ENCODE peak calls at places on chromosomes 7 and 10, in six cellular contexts. One of them, this sample, is unnamed. For H3K9me3, the result is how much of the 10 kb centered on the place peaks cover.

GRCh38 chr10:32687546-32687945 is 241.6 kb downstream of the CCDC7 start:
- DNase-seq in PC-9: no peak
- DNase-seq in colonic mucosa: no peak
- DNase-seq in psoas muscle: no peak
- DNase-seq in stomach: no peak
- DNase-seq in neuronal stem cell: no peak
- DNase-seq in this sample: no peak

GRCh38 chr7:30750574-30751256 is 1.2 kb upstream of the INMT start:
- DNase-seq in PC-9: no peak
- DNase-seq in colonic mucosa: peak
- DNase-seq in psoas muscle: peak
- DNase-seq in stomach: no peak
- DNase-seq in neuronal stem cell: no peak
- DNase-seq in this sample: no peak

GRCh38 chr10:3681642-3682554 is 103.1 kb downstream of the KLF6 start:
- DNase-seq in PC-9: no peak
- DNase-seq in colonic mucosa: no peak
- DNase-seq in psoas muscle: no peak
- DNase-seq in stomach: no peak
- DNase-seq in neuronal stem cell: no peak
- DNase-seq in this sample: no peak

GRCh38 chr7:66699998-66700397 is 40.5 kb upstream of the RABGEF1 start:
- DNase-seq in PC-9: no peak
- DNase-seq in colonic mucosa: peak
- DNase-seq in psoas muscle: no peak
- DNase-seq in stomach: no peak
- DNase-seq in neuronal stem cell: no peak
- DNase-seq in this sample: no peak

GRCh38 chr7:127158659-127159058 is 94.1 kb downstream of the GRM8 start:
- DNase-seq in PC-9: no peak
- DNase-seq in colonic mucosa: no peak
- DNase-seq in psoas muscle: no peak
- DNase-seq in stomach: no peak
- DNase-seq in neuronal stem cell: no peak
- DNase-seq in this sample: no peak

GRCh38 chr10:104641150-104642000 is at the start of gene SORCS3:
- DNase-seq in PC-9: no peak
- DNase-seq in colonic mucosa: no peak
- DNase-seq in psoas muscle: no peak
- DNase-seq in stomach: no peak
- DNase-seq in neuronal stem cell: peak
- DNase-seq in this sample: no peak

GRCh38 chr7:49717547-49717946 is 55.9 kb upstream of the VWC2 start:
- DNase-seq in PC-9: no peak
- DNase-seq in colonic mucosa: no peak
- DNase-seq in psoas muscle: no peak
- DNase-seq in stomach: no peak
- DNase-seq in neuronal stem cell: no peak
- DNase-seq in this sample: no peak

GRCh38 chr10:5595591-5596590 is 70.5 kb downstream of the ASB13 start:
- DNase-seq in PC-9: peak
- DNase-seq in colonic mucosa: no peak
- DNase-seq in psoas muscle: no peak
- DNase-seq in stomach: no peak
- DNase-seq in neuronal stem cell: no peak
- DNase-seq in this sample: no peak

GRCh38 chr10:110919349-110919931 is at the start of gene SHOC2:
- DNase-seq in PC-9: peak
- DNase-seq in colonic mucosa: peak
- DNase-seq in psoas muscle: peak
- DNase-seq in stomach: peak
- DNase-seq in neuronal stem cell: no peak
- DNase-seq in this sample: peak

GRCh38 chr10:82394122-82394521 is 519.1 kb downstream of the NRG3 start:
- DNase-seq in PC-9: no peak
- DNase-seq in colonic mucosa: no peak
- DNase-seq in psoas muscle: no peak
- DNase-seq in stomach: peak
- DNase-seq in neuronal stem cell: no peak
- DNase-seq in this sample: no peak

GRCh38 chr7:100124301-100125229 is 2.2 kb upstream of the MBLAC1 start:
- DNase-seq in PC-9: no peak
- DNase-seq in colonic mucosa: peak
- DNase-seq in psoas muscle: no peak
- DNase-seq in stomach: no peak
- DNase-seq in neuronal stem cell: no peak
- DNase-seq in this sample: no peak

GRCh38 chr10:48623009-48623408 is 18.1 kb upstream of the ARHGAP22 start:
- DNase-seq in PC-9: no peak
- DNase-seq in colonic mucosa: no peak
- DNase-seq in psoas muscle: no peak
- DNase-seq in stomach: no peak
- DNase-seq in neuronal stem cell: no peak
- DNase-seq in this sample: no peak

GRCh38 chr10:34696423-34696822 is 118.7 kb downstream of the PARD3 start:
- DNase-seq in PC-9: peak
- DNase-seq in colonic mucosa: no peak
- DNase-seq in psoas muscle: no peak
- DNase-seq in stomach: no peak
- DNase-seq in neuronal stem cell: no peak
- DNase-seq in this sample: no peak

GRCh38 chr7:142797342-142797798 is 26.6 kb downstream of the PRSS2 start:
- DNase-seq in PC-9: peak
- DNase-seq in colonic mucosa: no peak
- DNase-seq in psoas muscle: no peak
- DNase-seq in stomach: no peak
- DNase-seq in neuronal stem cell: no peak
- DNase-seq in this sample: no peak

GRCh38 chr10:17453377-17454091 is 861 bp downstream of the ST8SIA6 start:
- DNase-seq in PC-9: no peak
- DNase-seq in colonic mucosa: peak
- DNase-seq in psoas muscle: peak
- DNase-seq in stomach: peak
- DNase-seq in neuronal stem cell: peak
- DNase-seq in this sample: peak

GRCh38 chr7:127536426-127537152 is 48.8 kb downstream of the GCC1 start:
- DNase-seq in PC-9: no peak
- DNase-seq in colonic mucosa: no peak
- DNase-seq in psoas muscle: no peak
- DNase-seq in stomach: no peak
- DNase-seq in neuronal stem cell: no peak
- DNase-seq in this sample: no peak

GRCh38 chr10:132942740-132943554 is 577 bp upstream of the CFAP46 start:
- DNase-seq in PC-9: no peak
- DNase-seq in colonic mucosa: no peak
- DNase-seq in psoas muscle: peak
- DNase-seq in stomach: no peak
- DNase-seq in neuronal stem cell: no peak
- DNase-seq in this sample: no peak

GRCh38 chr10:32795598-32796183 is 162.3 kb downstream of the ITGB1 start:
- DNase-seq in PC-9: no peak
- DNase-seq in colonic mucosa: no peak
- DNase-seq in psoas muscle: no peak
- DNase-seq in stomach: no peak
- DNase-seq in neuronal stem cell: peak
- DNase-seq in this sample: no peak

GRCh38 chr7:92763636-92764423 is 72.5 kb downstream of the CDK6 start:
- DNase-seq in PC-9: peak
- DNase-seq in colonic mucosa: peak
- DNase-seq in psoas muscle: no peak
- DNase-seq in stomach: no peak
- DNase-seq in neuronal stem cell: no peak
- DNase-seq in this sample: no peak

GRCh38 chr10:124470544-124471449 is 9.2 kb downstream of the LHPP start:
- DNase-seq in PC-9: no peak
- DNase-seq in colonic mucosa: peak
- DNase-seq in psoas muscle: no peak
- DNase-seq in stomach: no peak
- DNase-seq in neuronal stem cell: no peak
- DNase-seq in this sample: no peak

GRCh38 chr7:109967401-109967800 is 1123.5 kb upstream of the LRRN3 start:
- DNase-seq in PC-9: no peak
- DNase-seq in colonic mucosa: no peak
- DNase-seq in psoas muscle: no peak
- DNase-seq in stomach: no peak
- DNase-seq in neuronal stem cell: no peak
- DNase-seq in this sample: no peak

GRCh38 chr10:3493621-3494020 is 291.4 kb downstream of the KLF6 start:
- DNase-seq in PC-9: peak
- DNase-seq in colonic mucosa: no peak
- DNase-seq in psoas muscle: no peak
- DNase-seq in stomach: no peak
- DNase-seq in neuronal stem cell: no peak
- DNase-seq in this sample: no peak

GRCh38 chr10:112795067-112795466 is 155.0 kb upstream of the TCF7L2 start:
- DNase-seq in PC-9: no peak
- DNase-seq in colonic mucosa: no peak
- DNase-seq in psoas muscle: no peak
- DNase-seq in stomach: no peak
- DNase-seq in neuronal stem cell: no peak
- DNase-seq in this sample: no peak

GRCh38 chr10:49324711-49325110 is 25.7 kb downstream of the C10orf71 start:
- DNase-seq in PC-9: no peak
- DNase-seq in colonic mucosa: no peak
- DNase-seq in psoas muscle: no peak
- DNase-seq in stomach: peak
- DNase-seq in neuronal stem cell: no peak
- DNase-seq in this sample: no peak

GRCh38 chr10:4337581-4337980 is 488.4 kb upstream of the AKR1E2 start:
- DNase-seq in PC-9: no peak
- DNase-seq in colonic mucosa: no peak
- DNase-seq in psoas muscle: no peak
- DNase-seq in stomach: no peak
- DNase-seq in neuronal stem cell: no peak
- DNase-seq in this sample: no peak

GRCh38 chr7:99267530-99268360 is 4.9 kb upstream of the MYH16 start:
- DNase-seq in PC-9: peak
- DNase-seq in colonic mucosa: no peak
- DNase-seq in psoas muscle: no peak
- DNase-seq in stomach: peak
- DNase-seq in neuronal stem cell: no peak
- DNase-seq in this sample: no peak

GRCh38 chr7:90210925-90211324 is 615 bp upstream of the STEAP2 start:
- DNase-seq in PC-9: no peak
- DNase-seq in colonic mucosa: peak
- DNase-seq in psoas muscle: no peak
- DNase-seq in stomach: no peak
- DNase-seq in neuronal stem cell: no peak
- DNase-seq in this sample: no peak

GRCh38 chr10:88565072-88565471 is 18.0 kb downstream of the RNLS start:
- DNase-seq in PC-9: no peak
- DNase-seq in colonic mucosa: no peak
- DNase-seq in psoas muscle: no peak
- DNase-seq in stomach: no peak
- DNase-seq in neuronal stem cell: no peak
- DNase-seq in this sample: no peak

GRCh38 chr10:28587270-28587969 is 54.5 kb downstream of the WAC start:
- DNase-seq in PC-9: no peak
- DNase-seq in colonic mucosa: no peak
- DNase-seq in psoas muscle: no peak
- DNase-seq in stomach: peak
- DNase-seq in neuronal stem cell: no peak
- DNase-seq in this sample: no peak

DNA sequence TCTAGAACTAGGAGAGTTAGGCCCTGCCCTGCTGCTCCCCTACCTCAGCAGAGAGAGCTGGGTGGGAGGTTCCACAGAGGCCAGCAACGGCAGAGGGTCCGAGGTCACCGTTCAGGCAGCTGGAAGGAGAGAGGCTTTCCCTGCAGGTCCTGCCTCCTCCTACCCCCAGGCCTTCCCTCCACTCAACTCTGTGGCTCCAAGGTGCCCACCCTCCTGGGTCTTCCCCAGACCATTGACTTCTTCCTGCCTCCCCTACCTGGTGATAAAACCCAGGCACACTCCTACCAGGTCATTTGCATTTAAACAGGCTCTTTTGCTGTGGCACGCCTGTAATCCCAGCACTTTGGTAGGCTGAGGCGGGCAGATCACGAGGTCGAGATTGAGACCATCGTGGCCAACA is 515.3 kb upstream of the FOXK1 start:
- DNase-seq in PC-9: no peak
- DNase-seq in colonic mucosa: no peak
- DNase-seq in psoas muscle: no peak
- DNase-seq in stomach: no peak
- DNase-seq in neuronal stem cell: no peak
- DNase-seq in this sample: no peak
- H3K9me3 ChIP-seq in PC-9: under half
- H3K9me3 ChIP-seq in colonic mucosa: under half
- H3K9me3 ChIP-seq in psoas muscle: under half
- H3K9me3 ChIP-seq in stomach: under half
- H3K9me3 ChIP-seq in neuronal stem cell: under half
- H3K9me3 ChIP-seq in this sample: under half

DNA sequence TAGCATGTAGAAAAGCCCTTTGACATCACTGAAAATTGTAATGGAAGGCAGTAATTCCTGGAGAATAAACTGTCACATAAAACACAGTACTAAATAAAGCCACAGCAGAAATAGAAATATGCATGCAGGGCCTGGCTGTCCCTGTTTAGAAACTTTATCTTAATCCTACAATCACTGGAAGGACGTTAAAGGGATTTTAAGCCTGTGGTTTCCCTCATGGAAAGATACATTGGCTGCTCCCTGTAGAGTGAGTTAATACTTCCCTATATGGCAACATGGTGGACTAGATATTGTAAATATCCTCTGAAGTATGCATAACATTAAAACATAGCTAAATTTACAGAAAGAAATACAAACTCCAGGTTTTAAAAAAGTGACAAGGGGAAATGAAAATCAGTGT is 1334.9 kb upstream of the CELF2 start:
- DNase-seq in PC-9: no peak
- DNase-seq in colonic mucosa: no peak
- DNase-seq in psoas muscle: no peak
- DNase-seq in stomach: no peak
- DNase-seq in neuronal stem cell: no peak
- DNase-seq in this sample: no peak
- H3K9me3 ChIP-seq in PC-9: under half
- H3K9me3 ChIP-seq in colonic mucosa: under half
- H3K9me3 ChIP-seq in psoas muscle: under half
- H3K9me3 ChIP-seq in stomach: under half
- H3K9me3 ChIP-seq in neuronal stem cell: under half
- H3K9me3 ChIP-seq in this sample: under half

DNA sequence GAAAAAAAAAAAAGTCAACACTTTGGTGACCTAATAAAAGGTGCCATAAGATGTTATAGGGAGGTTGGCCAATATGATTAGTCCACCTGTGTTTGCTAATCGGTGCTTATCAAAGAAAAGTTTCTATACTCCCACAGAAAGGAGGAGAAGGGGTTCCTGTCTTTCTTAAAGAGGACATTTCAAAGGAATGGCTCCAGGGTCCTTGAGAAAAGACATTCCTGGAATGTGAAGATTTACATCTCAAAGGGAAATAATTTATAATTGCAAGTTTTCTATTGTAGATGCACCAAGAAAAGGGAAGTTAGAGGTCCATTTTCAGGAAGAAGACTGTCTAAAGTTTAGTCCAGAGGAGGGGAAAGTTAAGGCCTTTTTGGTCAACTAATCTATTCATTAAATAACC is 715.3 kb downstream of the NXPH1 start:
- DNase-seq in PC-9: no peak
- DNase-seq in colonic mucosa: no peak
- DNase-seq in psoas muscle: no peak
- DNase-seq in stomach: no peak
- DNase-seq in neuronal stem cell: no peak
- DNase-seq in this sample: no peak
- H3K9me3 ChIP-seq in PC-9: under half
- H3K9me3 ChIP-seq in colonic mucosa: under half
- H3K9me3 ChIP-seq in psoas muscle: under half
- H3K9me3 ChIP-seq in stomach: under half
- H3K9me3 ChIP-seq in neuronal stem cell: under half
- H3K9me3 ChIP-seq in this sample: under half

GRCh38 chr7:151152935-151153513 is 14.5 kb downstream of the GBX1 start:
- DNase-seq in PC-9: no peak
- DNase-seq in colonic mucosa: no peak
- DNase-seq in psoas muscle: no peak
- DNase-seq in stomach: no peak
- DNase-seq in neuronal stem cell: no peak
- DNase-seq in this sample: no peak
- H3K9me3 ChIP-seq in PC-9: under half
- H3K9me3 ChIP-seq in colonic mucosa: under half
- H3K9me3 ChIP-seq in psoas muscle: under half
- H3K9me3 ChIP-seq in stomach: under half
- H3K9me3 ChIP-seq in neuronal stem cell: under half
- H3K9me3 ChIP-seq in this sample: under half